ENCODE peak calls at places on chromosomes 4 and X, in nine cellular contexts. V is cardiac muscle cell; M is CD4-positive, CD25-positive, alpha-beta regulatory T cell; E is lower lobe of right lung; F is stomach; P is mammary epithelial cell; Z is BE2C; A is tibial artery; Y is colonic mucosa. B is an unnamed sample. For H3K4me1, the result is how much of the 10 kb centered on the place peaks cover.

GRCh38 chr4:149063007-149063406 is 620.8 kb upstream of the NR3C2 start:
- DNase-seq in Y (no peak), F (no peak), P (no peak), Z (no peak), E (no peak), V (no peak), M (no peak), A (no peak), B (no peak)

GRCh38 chr4:10173754-10174749 is 57.5 kb upstream of the WDR1 start:
- DNase-seq in M (no peak), Z (no peak), Y (no peak), F (peak), P (no peak), E (peak), A (no peak), V (peak), B (peak)

GRCh38 chr4:137703225-137703624 is 170.9 kb upstream of the PCDH18 start:
- DNase-seq in Z (no peak), A (no peak), P (no peak), Y (no peak), E (no peak), M (no peak), V (no peak), F (no peak), B (no peak)

GRCh38 chr4:48748949-48749596 is 31.0 kb downstream of the FRYL start:
- DNase-seq in P (no peak), V (peak), E (no peak), F (no peak), A (no peak), M (no peak), Y (no peak), Z (no peak), B (no peak)

GRCh38 chrX:77597090-77597489 is 149.9 kb downstream of the FGF16 start:
- DNase-seq in P (peak), A (no peak), Z (no peak), E (no peak), V (peak), Y (no peak), F (no peak), M (no peak), B (no peak)

GRCh38 chrX:31147175-31147574 is 75.3 kb upstream of the FTHL17 start:
- DNase-seq in A (no peak), V (no peak), E (no peak), F (no peak), M (no peak), P (no peak), Y (no peak), Z (no peak), B (no peak)

GRCh38 chr4:118849867-118850812 is 14.2 kb upstream of the SEC24D start:
- DNase-seq in E (no peak), Y (peak), A (no peak), P (peak), V (no peak), F (no peak), M (peak), Z (no peak), B (no peak)

GRCh38 chrX:148133099-148133725 is 152.1 kb downstream of the FMR1NB start:
- DNase-seq in A (no peak), Z (no peak), F (no peak), V (no peak), M (peak), E (no peak), Y (no peak), P (peak), B (no peak)

GRCh38 chr4:3401436-3402171 is 40.2 kb upstream of the HGFAC start:
- DNase-seq in Z (no peak), Y (no peak), E (no peak), P (no peak), M (no peak), F (no peak), A (no peak), V (no peak), B (no peak)

GRCh38 chr4:141580523-141580922 is 55.9 kb upstream of the IL15 start:
- DNase-seq in Z (peak), E (no peak), Y (no peak), V (no peak), A (no peak), F (no peak), M (no peak), P (no peak), B (no peak)

GRCh38 chrX:37800762-37801161 is 20.9 kb downstream of the CYBB start:
- DNase-seq in M (no peak), V (no peak), F (no peak), Z (no peak), Y (no peak), A (no peak), P (no peak), E (no peak), B (no peak)

GRCh38 chrX:72492499-72492898 is 80.1 kb downstream of the HDAC8 start:
- DNase-seq in F (no peak), A (no peak), Z (no peak), M (no peak), P (no peak), V (no peak), Y (no peak), E (no peak), B (no peak)

GRCh38 chr4:97924341-97924958 is 218.8 kb downstream of the STPG2 start:
- DNase-seq in M (no peak), Z (no peak), A (no peak), E (no peak), F (no peak), Y (no peak), V (no peak), P (no peak), B (no peak)

GRCh38 chr4:86939737-86940141 is 4.9 kb downstream of the AFF1 start:
- DNase-seq in Y (no peak), Z (no peak), F (no peak), A (no peak), P (no peak), E (no peak), M (peak), V (no peak), B (no peak)

GRCh38 chr4:86940176-86940575 is 5.4 kb downstream of the AFF1 start:
- DNase-seq in F (no peak), Y (no peak), M (no peak), E (no peak), A (no peak), Z (no peak), V (no peak), P (no peak), B (no peak)

GRCh38 chr4:86939123-86939522 is 4.3 kb downstream of the AFF1 start:
- DNase-seq in P (no peak), E (no peak), M (peak), A (no peak), V (no peak), F (no peak), Y (no peak), Z (no peak), B (no peak)

GRCh38 chr4:86942185-86942666 is 7.4 kb downstream of the AFF1 start:
- DNase-seq in Y (no peak), P (no peak), Z (no peak), V (no peak), E (no peak), F (no peak), A (no peak), M (no peak), B (no peak)

GRCh38 chr4:86940920-86941460 is 6.2 kb downstream of the AFF1 start:
- DNase-seq in M (no peak), P (no peak), A (no peak), F (no peak), Z (no peak), E (no peak), V (no peak), Y (no peak), B (no peak)
- H3K4me1 ChIP-seq in M (half or more), P (under half), A (under half), F (half or more), Z (under half), E (half or more), V (under half), Y (under half), B (half or more)

GRCh38 chr4:60617731-60618130 is 582.4 kb upstream of the ADGRL3 start:
- DNase-seq in M (no peak), F (no peak), V (no peak), E (no peak), Z (no peak), Y (no peak), A (no peak), P (no peak), B (no peak)

GRCh38 chr4:60611762-60612496 is 588.2 kb upstream of the ADGRL3 start:
- DNase-seq in Z (no peak), E (no peak), Y (no peak), M (no peak), P (peak), F (no peak), V (no peak), A (no peak), B (no peak)
- H3K4me1 ChIP-seq in Z (under half), E (under half), Y (under half), M (under half), P (under half), F (under half), V (under half), A (under half), B (under half)

GRCh38 chr4:82360298-82361177 is 13.3 kb downstream of the HNRNPD start:
- DNase-seq in A (no peak), P (peak), E (no peak), M (peak), F (no peak), V (peak), Z (no peak), Y (no peak), B (no peak)
- H3K4me1 ChIP-seq in A (under half), P (under half), E (half or more), M (half or more), F (half or more), V (under half), Z (under half), Y (under half), B (half or more)

DNA sequence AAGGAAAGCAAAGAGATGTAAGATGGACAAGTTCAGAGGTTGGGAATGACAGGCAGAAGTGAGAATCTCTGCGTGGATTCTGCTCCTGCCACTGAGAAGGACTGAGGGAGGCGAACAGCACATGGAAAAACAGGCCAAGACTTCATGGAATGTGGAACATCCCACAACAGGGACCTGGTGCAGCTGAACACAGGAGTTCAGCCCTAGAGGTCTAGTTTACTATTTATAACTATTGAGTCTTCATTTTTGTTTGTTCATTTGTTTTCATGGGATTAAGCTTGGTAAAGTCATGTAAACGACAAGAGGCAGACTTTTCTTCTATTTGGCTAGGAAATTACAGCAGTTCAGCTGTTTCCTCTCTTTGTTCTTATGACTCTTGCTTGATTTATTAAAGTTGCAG is 234.5 kb downstream of the MAML3 start:
- DNase-seq in Y (no peak), P (no peak), A (no peak), Z (no peak), E (no peak), M (no peak), F (no peak), V (peak), B (no peak)
- H3K4me1 ChIP-seq in Y (under half), P (under half), A (half or more), Z (half or more), E (half or more), M (under half), F (half or more), V (half or more), B (half or more)

GRCh38 chr4:38703625-38704024 is 39.6 kb downstream of the KLF3 start:
- DNase-seq in F (no peak), V (no peak), A (no peak), E (no peak), Z (no peak), M (no peak), Y (no peak), P (no peak), B (no peak)
- H3K4me1 ChIP-seq in F (under half), V (under half), A (under half), E (under half), Z (under half), M (under half), Y (under half), P (under half), B (under half)

DNA sequence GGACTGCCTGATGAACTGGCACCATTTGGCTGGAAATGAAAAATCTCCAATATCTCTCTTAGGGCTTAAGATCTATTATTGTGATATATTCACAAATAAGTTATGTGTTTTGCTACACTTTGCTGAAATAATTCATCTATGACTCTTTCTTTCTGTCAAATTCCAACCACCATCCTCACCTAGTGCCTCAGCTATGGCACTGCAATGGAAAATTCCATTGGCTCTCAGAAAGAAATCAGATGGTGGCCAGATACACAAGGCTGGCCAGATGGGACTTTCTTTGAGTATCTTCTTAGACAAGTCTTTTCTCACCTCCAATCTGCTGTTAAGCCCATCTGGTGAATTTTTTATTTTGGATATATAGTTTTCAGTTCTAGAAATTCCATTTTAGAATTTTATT is 28.0 kb downstream of the NAT8L start:
- DNase-seq in P (no peak), Z (no peak), A (no peak), V (no peak), M (no peak), E (no peak), F (no peak), Y (no peak), B (no peak)
- H3K4me1 ChIP-seq in P (under half), Z (under half), A (under half), V (under half), M (under half), E (under half), F (under half), Y (under half), B (under half)

GRCh38 chr4:70711599-70711998 is 10.2 kb upstream of the RUFY3 start:
- DNase-seq in M (no peak), Z (no peak), V (no peak), E (no peak), A (no peak), F (no peak), Y (no peak), P (no peak), B (no peak)

GRCh38 chr4:70714061-70714468 is 7.7 kb upstream of the RUFY3 start:
- DNase-seq in F (no peak), E (no peak), P (no peak), A (no peak), Z (no peak), V (no peak), M (no peak), Y (no peak), B (peak)

GRCh38 chr4:70712604-70713452 is 8.9 kb upstream of the RUFY3 start:
- DNase-seq in A (no peak), F (no peak), M (no peak), Z (no peak), P (no peak), Y (no peak), V (no peak), E (no peak), B (no peak)

GRCh38 chr4:70713453-70714026 is 8.2 kb upstream of the RUFY3 start:
- DNase-seq in Z (no peak), E (no peak), F (no peak), P (no peak), M (no peak), V (no peak), A (no peak), Y (no peak), B (no peak)

GRCh38 chr4:70712150-70712549 is 9.6 kb upstream of the RUFY3 start:
- DNase-seq in Z (no peak), F (no peak), P (no peak), A (no peak), M (no peak), V (no peak), E (no peak), Y (no peak), B (no peak)
- H3K4me1 ChIP-seq in Z (under half), F (half or more), P (under half), A (under half), M (under half), V (under half), E (under half), Y (under half), B (under half)

GRCh38 chrX:15751160-15751819 is 13.2 kb downstream of the CA5B start:
- DNase-seq in P (peak), V (no peak), F (no peak), A (no peak), Z (no peak), E (no peak), M (peak), Y (no peak), B (no peak)
- H3K4me1 ChIP-seq in P (under half), V (under half), F (under half), A (under half), Z (under half), E (under half), M (half or more), Y (under half), B (under half)

B was measured in body of pancreas.